ENCODE peak calls at places on chromosomes 5 and 9, in eight cellular contexts. One of them, this sample, is unnamed.

GRCh38 chr9:93612796-93613154 is 36.4 kb downstream of the PHF2 start:
- DNase-seq in H9: no peak
- DNase-seq in left ventricle myocardium inferior: no peak
- DNase-seq in GM12865: peak
- DNase-seq in upper lobe of left lung: no peak
- DNase-seq in dorsolateral prefrontal cortex: peak
- DNase-seq in heart right ventricle: no peak
- DNase-seq in HepG2: no peak
- DNase-seq in this sample: no peak

GRCh38 chr9:72933730-72934665 is 18.9 kb downstream of the ALDH1A1 start:
- DNase-seq in H9: no peak
- DNase-seq in left ventricle myocardium inferior: no peak
- DNase-seq in GM12865: no peak
- DNase-seq in upper lobe of left lung: no peak
- DNase-seq in dorsolateral prefrontal cortex: no peak
- DNase-seq in heart right ventricle: no peak
- DNase-seq in HepG2: peak
- DNase-seq in this sample: no peak

GRCh38 chr9:124428751-124429529 is 13.7 kb upstream of the PSMB7 start:
- DNase-seq in H9: no peak
- DNase-seq in left ventricle myocardium inferior: no peak
- DNase-seq in GM12865: no peak
- DNase-seq in upper lobe of left lung: peak
- DNase-seq in dorsolateral prefrontal cortex: no peak
- DNase-seq in heart right ventricle: no peak
- DNase-seq in HepG2: no peak
- DNase-seq in this sample: no peak

GRCh38 chr5:157855404-157855994 is 3.4 kb downstream of the CLINT1 start:
- DNase-seq in H9: peak
- DNase-seq in left ventricle myocardium inferior: peak
- DNase-seq in GM12865: peak
- DNase-seq in upper lobe of left lung: no peak
- DNase-seq in dorsolateral prefrontal cortex: peak
- DNase-seq in heart right ventricle: peak
- DNase-seq in HepG2: peak
- DNase-seq in this sample: peak

GRCh38 chr9:91741529-91741928 is 208.5 kb downstream of the ROR2 start:
- DNase-seq in H9: no peak
- DNase-seq in left ventricle myocardium inferior: no peak
- DNase-seq in GM12865: no peak
- DNase-seq in upper lobe of left lung: no peak
- DNase-seq in dorsolateral prefrontal cortex: no peak
- DNase-seq in heart right ventricle: no peak
- DNase-seq in HepG2: no peak
- DNase-seq in this sample: no peak

GRCh38 chr5:132506094-132506692 is 15.6 kb upstream of the IRF1 start:
- DNase-seq in H9: peak
- DNase-seq in left ventricle myocardium inferior: no peak
- DNase-seq in GM12865: peak
- DNase-seq in upper lobe of left lung: no peak
- DNase-seq in dorsolateral prefrontal cortex: no peak
- DNase-seq in heart right ventricle: no peak
- DNase-seq in HepG2: peak
- DNase-seq in this sample: no peak

GRCh38 chr5:143376911-143377838 is 26.3 kb downstream of the NR3C1 start:
- DNase-seq in H9: peak
- DNase-seq in left ventricle myocardium inferior: no peak
- DNase-seq in GM12865: no peak
- DNase-seq in upper lobe of left lung: no peak
- DNase-seq in dorsolateral prefrontal cortex: no peak
- DNase-seq in heart right ventricle: no peak
- DNase-seq in HepG2: no peak
- DNase-seq in this sample: no peak

GRCh38 chr5:151298063-151298462 is 5.5 kb downstream of the SLC36A3 start:
- DNase-seq in H9: peak
- DNase-seq in left ventricle myocardium inferior: no peak
- DNase-seq in GM12865: no peak
- DNase-seq in upper lobe of left lung: no peak
- DNase-seq in dorsolateral prefrontal cortex: no peak
- DNase-seq in heart right ventricle: peak
- DNase-seq in HepG2: peak
- DNase-seq in this sample: no peak

GRCh38 chr5:80881726-80882125 is 78.4 kb upstream of the RASGRF2 start:
- DNase-seq in H9: no peak
- DNase-seq in left ventricle myocardium inferior: no peak
- DNase-seq in GM12865: no peak
- DNase-seq in upper lobe of left lung: no peak
- DNase-seq in dorsolateral prefrontal cortex: no peak
- DNase-seq in heart right ventricle: no peak
- DNase-seq in HepG2: no peak
- DNase-seq in this sample: no peak

GRCh38 chr5:77211013-77211690 is 672 bp downstream of the PDE8B start:
- DNase-seq in H9: peak
- DNase-seq in left ventricle myocardium inferior: no peak
- DNase-seq in GM12865: no peak
- DNase-seq in upper lobe of left lung: peak
- DNase-seq in dorsolateral prefrontal cortex: no peak
- DNase-seq in heart right ventricle: no peak
- DNase-seq in HepG2: no peak
- DNase-seq in this sample: no peak

GRCh38 chr9:98994226-98995058 is 50.7 kb downstream of the COL15A1 start:
- DNase-seq in H9: peak
- DNase-seq in left ventricle myocardium inferior: no peak
- DNase-seq in GM12865: no peak
- DNase-seq in upper lobe of left lung: no peak
- DNase-seq in dorsolateral prefrontal cortex: no peak
- DNase-seq in heart right ventricle: no peak
- DNase-seq in HepG2: no peak
- DNase-seq in this sample: no peak

GRCh38 chr5:145856285-145856818 is 16.5 kb downstream of the GRXCR2 start:
- DNase-seq in H9: peak
- DNase-seq in left ventricle myocardium inferior: peak
- DNase-seq in GM12865: no peak
- DNase-seq in upper lobe of left lung: peak
- DNase-seq in dorsolateral prefrontal cortex: no peak
- DNase-seq in heart right ventricle: peak
- DNase-seq in HepG2: peak
- DNase-seq in this sample: peak

GRCh38 chr9:20872340-20872977 is 159.0 kb downstream of the HACD4 start:
- DNase-seq in H9: no peak
- DNase-seq in left ventricle myocardium inferior: no peak
- DNase-seq in GM12865: no peak
- DNase-seq in upper lobe of left lung: no peak
- DNase-seq in dorsolateral prefrontal cortex: no peak
- DNase-seq in heart right ventricle: no peak
- DNase-seq in HepG2: no peak
- DNase-seq in this sample: no peak

GRCh38 chr5:133317558-133317957 is 265.7 kb downstream of the HSPA4 start:
- DNase-seq in H9: no peak
- DNase-seq in left ventricle myocardium inferior: no peak
- DNase-seq in GM12865: no peak
- DNase-seq in upper lobe of left lung: no peak
- DNase-seq in dorsolateral prefrontal cortex: no peak
- DNase-seq in heart right ventricle: no peak
- DNase-seq in HepG2: no peak
- DNase-seq in this sample: no peak

GRCh38 chr5:88878976-88879375 is 4.0 kb downstream of the MEF2C start:
- DNase-seq in H9: no peak
- DNase-seq in left ventricle myocardium inferior: no peak
- DNase-seq in GM12865: no peak
- DNase-seq in upper lobe of left lung: no peak
- DNase-seq in dorsolateral prefrontal cortex: no peak
- DNase-seq in heart right ventricle: no peak
- DNase-seq in HepG2: no peak
- DNase-seq in this sample: no peak

GRCh38 chr5:153147891-153148623 is 342.4 kb upstream of the GRIA1 start:
- DNase-seq in H9: peak
- DNase-seq in left ventricle myocardium inferior: no peak
- DNase-seq in GM12865: peak
- DNase-seq in upper lobe of left lung: no peak
- DNase-seq in dorsolateral prefrontal cortex: no peak
- DNase-seq in heart right ventricle: no peak
- DNase-seq in HepG2: peak
- DNase-seq in this sample: no peak

GRCh38 chr5:180155331-180155881 is 53.6 kb downstream of the RASGEF1C start:
- DNase-seq in H9: no peak
- DNase-seq in left ventricle myocardium inferior: no peak
- DNase-seq in GM12865: no peak
- DNase-seq in upper lobe of left lung: no peak
- DNase-seq in dorsolateral prefrontal cortex: no peak
- DNase-seq in heart right ventricle: no peak
- DNase-seq in HepG2: no peak
- DNase-seq in this sample: no peak

GRCh38 chr9:6894135-6894534 is 136.4 kb downstream of the KDM4C start:
- DNase-seq in H9: no peak
- DNase-seq in left ventricle myocardium inferior: no peak
- DNase-seq in GM12865: peak
- DNase-seq in upper lobe of left lung: no peak
- DNase-seq in dorsolateral prefrontal cortex: no peak
- DNase-seq in heart right ventricle: no peak
- DNase-seq in HepG2: no peak
- DNase-seq in this sample: no peak

GRCh38 chr9:115162946-115163345 is 45.0 kb upstream of the TNC start:
- DNase-seq in H9: no peak
- DNase-seq in left ventricle myocardium inferior: no peak
- DNase-seq in GM12865: no peak
- DNase-seq in upper lobe of left lung: no peak
- DNase-seq in dorsolateral prefrontal cortex: no peak
- DNase-seq in heart right ventricle: no peak
- DNase-seq in HepG2: no peak
- DNase-seq in this sample: no peak

GRCh38 chr5:14491505-14491904 is 90.1 kb upstream of the OTULINL start:
- DNase-seq in H9: no peak
- DNase-seq in left ventricle myocardium inferior: no peak
- DNase-seq in GM12865: no peak
- DNase-seq in upper lobe of left lung: no peak
- DNase-seq in dorsolateral prefrontal cortex: no peak
- DNase-seq in heart right ventricle: no peak
- DNase-seq in HepG2: no peak
- DNase-seq in this sample: no peak

GRCh38 chr5:27818888-27819287 is 780.5 kb upstream of the CDH9 start:
- DNase-seq in H9: no peak
- DNase-seq in left ventricle myocardium inferior: no peak
- DNase-seq in GM12865: no peak
- DNase-seq in upper lobe of left lung: no peak
- DNase-seq in dorsolateral prefrontal cortex: no peak
- DNase-seq in heart right ventricle: no peak
- DNase-seq in HepG2: no peak
- DNase-seq in this sample: no peak

GRCh38 chr9:115379719-115380118 is 261.8 kb upstream of the TNC start:
- DNase-seq in H9: no peak
- DNase-seq in left ventricle myocardium inferior: no peak
- DNase-seq in GM12865: no peak
- DNase-seq in upper lobe of left lung: peak
- DNase-seq in dorsolateral prefrontal cortex: no peak
- DNase-seq in heart right ventricle: no peak
- DNase-seq in HepG2: no peak
- DNase-seq in this sample: no peak

GRCh38 chr5:42944989-42945388 is 95.1 kb downstream of the ANXA2R start:
- DNase-seq in H9: no peak
- DNase-seq in left ventricle myocardium inferior: no peak
- DNase-seq in GM12865: no peak
- DNase-seq in upper lobe of left lung: no peak
- DNase-seq in dorsolateral prefrontal cortex: no peak
- DNase-seq in heart right ventricle: no peak
- DNase-seq in HepG2: no peak
- DNase-seq in this sample: no peak

GRCh38 chr9:117247271-117247670 is 167.6 kb downstream of the ASTN2 start:
- DNase-seq in H9: no peak
- DNase-seq in left ventricle myocardium inferior: no peak
- DNase-seq in GM12865: peak
- DNase-seq in upper lobe of left lung: no peak
- DNase-seq in dorsolateral prefrontal cortex: no peak
- DNase-seq in heart right ventricle: no peak
- DNase-seq in HepG2: peak
- DNase-seq in this sample: no peak
- TF ChIP-seq CTCF in H9: peak
- TF ChIP-seq CTCF in left ventricle myocardium inferior: peak
- TF ChIP-seq CTCF in GM12865: peak
- TF ChIP-seq CTCF in upper lobe of left lung: no peak
- TF ChIP-seq CTCF in dorsolateral prefrontal cortex: peak
- TF ChIP-seq CTCF in heart right ventricle: peak
- TF ChIP-seq CTCF in HepG2: peak
- TF ChIP-seq CTCF in this sample: peak

DNA sequence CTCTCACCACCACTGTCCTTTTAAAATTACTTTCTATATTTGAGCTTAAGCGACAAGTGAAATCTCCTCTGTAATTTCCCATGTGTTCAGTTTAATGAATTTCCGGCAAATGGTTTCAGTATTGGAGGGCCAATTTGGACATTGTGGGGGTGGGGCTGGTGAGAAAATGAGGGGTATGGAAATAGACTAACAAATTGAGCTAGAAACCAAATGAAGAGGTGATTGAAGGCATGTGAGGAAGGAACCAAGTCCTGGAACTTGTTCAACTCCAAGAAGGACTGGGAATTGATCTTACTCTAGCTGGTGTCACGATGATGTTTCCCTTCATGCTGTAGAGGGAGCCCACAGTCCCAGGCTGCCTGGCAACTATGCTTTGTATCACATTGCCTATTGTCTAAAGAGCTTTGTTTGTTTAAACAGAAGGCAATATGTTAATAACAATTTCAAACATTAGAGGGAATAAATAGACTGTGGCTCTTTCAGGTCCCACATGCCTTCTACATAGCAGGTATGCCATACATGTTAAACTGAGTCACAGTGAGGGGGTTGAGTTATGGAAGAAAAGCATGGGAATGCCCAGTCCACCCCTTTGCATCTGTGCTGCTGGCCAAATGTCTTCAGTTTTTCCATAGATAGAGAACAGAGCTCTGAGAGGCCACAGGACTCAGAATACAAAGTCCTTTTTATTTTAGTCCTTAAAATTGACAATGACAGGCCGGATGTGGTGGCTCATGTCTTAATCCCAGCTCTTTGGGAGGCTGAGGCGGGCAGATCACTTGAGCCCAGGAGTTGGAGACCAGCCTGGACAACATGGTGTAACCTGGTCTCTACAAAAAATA is 25.0 kb upstream of the MATR3 start:
- DNase-seq in H9: no peak
- DNase-seq in left ventricle myocardium inferior: no peak
- DNase-seq in GM12865: peak
- DNase-seq in upper lobe of left lung: no peak
- DNase-seq in dorsolateral prefrontal cortex: peak
- DNase-seq in heart right ventricle: no peak
- DNase-seq in HepG2: no peak
- DNase-seq in this sample: no peak
- TF ChIP-seq CTCF in H9: peak
- TF ChIP-seq CTCF in left ventricle myocardium inferior: peak
- TF ChIP-seq CTCF in GM12865: no peak
- TF ChIP-seq CTCF in upper lobe of left lung: no peak
- TF ChIP-seq CTCF in dorsolateral prefrontal cortex: peak
- TF ChIP-seq CTCF in heart right ventricle: no peak
- TF ChIP-seq CTCF in HepG2: peak
- TF ChIP-seq CTCF in this sample: no peak

GRCh38 chr5:1174122-1174936 is 27.1 kb upstream of the SLC6A19 start:
- DNase-seq in H9: peak
- DNase-seq in left ventricle myocardium inferior: peak
- DNase-seq in GM12865: peak
- DNase-seq in upper lobe of left lung: peak
- DNase-seq in dorsolateral prefrontal cortex: peak
- DNase-seq in heart right ventricle: peak
- DNase-seq in HepG2: peak
- DNase-seq in this sample: peak
- TF ChIP-seq CTCF in H9: peak
- TF ChIP-seq CTCF in left ventricle myocardium inferior: peak
- TF ChIP-seq CTCF in GM12865: peak
- TF ChIP-seq CTCF in upper lobe of left lung: peak
- TF ChIP-seq CTCF in dorsolateral prefrontal cortex: peak
- TF ChIP-seq CTCF in heart right ventricle: peak
- TF ChIP-seq CTCF in HepG2: peak
- TF ChIP-seq CTCF in this sample: peak

GRCh38 chr5:178069909-178070308 is 43.4 kb upstream of the N4BP3 start:
- DNase-seq in H9: peak
- DNase-seq in left ventricle myocardium inferior: no peak
- DNase-seq in GM12865: peak
- DNase-seq in upper lobe of left lung: no peak
- DNase-seq in dorsolateral prefrontal cortex: peak
- DNase-seq in heart right ventricle: no peak
- DNase-seq in HepG2: peak
- DNase-seq in this sample: peak
- TF ChIP-seq CTCF in H9: peak
- TF ChIP-seq CTCF in left ventricle myocardium inferior: peak
- TF ChIP-seq CTCF in GM12865: peak
- TF ChIP-seq CTCF in upper lobe of left lung: no peak
- TF ChIP-seq CTCF in dorsolateral prefrontal cortex: no peak
- TF ChIP-seq CTCF in heart right ventricle: peak
- TF ChIP-seq CTCF in HepG2: peak
- TF ChIP-seq CTCF in this sample: peak

This sample was measured in neural crest cell.